ENCODE peak calls at places on chromosomes 1 and 21, in four cellular contexts. V is gastrocnemius medialis, W is vagina, D is choroid plexus epithelial cell. P is an unnamed sample.

GRCh38 chr1:18200918-18201317 is 93.3 kb downstream of the IGSF21 start:
- DNase-seq in D (no peak), V (no peak), W (no peak), P (no peak)

GRCh38 chr1:248404024-248404423 is 1.2 kb downstream of the OR2T1 start:
- DNase-seq in D (peak), V (no peak), W (no peak), P (no peak)

GRCh38 chr1:158999301-159000069 is 10.2 kb upstream of the IFI16 start:
- DNase-seq in D (peak), V (peak), W (no peak), P (peak)

GRCh38 chr1:206581571-206581981 is 30.7 kb downstream of the EIF2D start:
- DNase-seq in D (no peak), V (no peak), W (no peak), P (no peak)

GRCh38 chr1:155004352-155005075 is 1.9 kb downstream of the ZBTB7B start:
- DNase-seq in D (peak), W (no peak), V (no peak), P (no peak)

GRCh38 chr1:240766831-240767230 is 154.9 kb upstream of the GREM2 start:
- DNase-seq in W (no peak), D (peak), V (no peak), P (peak)

GRCh38 chr1:224541901-224542610 is 74.1 kb upstream of the CNIH3 start:
- DNase-seq in D (no peak), W (no peak), V (no peak), P (no peak)

GRCh38 chr1:228079601-228080263 is 2.8 kb upstream of the ARF1 start:
- DNase-seq in W (no peak), D (no peak), V (no peak), P (no peak)

GRCh38 chr1:82517586-82517985 is 716.9 kb downstream of the ADGRL2 start:
- DNase-seq in V (peak), W (no peak), D (peak), P (no peak)

GRCh38 chr1:160981584-160982411 is 27.2 kb upstream of the ITLN2 start:
- DNase-seq in W (no peak), V (no peak), D (no peak), P (no peak)

GRCh38 chr21:16159971-16160350 is 430.2 kb downstream of the USP25 start:
- DNase-seq in W (no peak), V (no peak), D (no peak), P (no peak)

GRCh38 chr1:55893155-55893554 is 678.0 kb upstream of the USP24 start:
- DNase-seq in V (no peak), D (peak), W (no peak), P (no peak)

GRCh38 chr1:61432616-61433388 is 292.1 kb downstream of the TM2D1 start:
- DNase-seq in V (no peak), D (no peak), W (no peak), P (no peak)

GRCh38 chr1:214862421-214862820 is 220.1 kb upstream of the KCNK2 start:
- DNase-seq in V (no peak), W (no peak), D (peak), P (no peak)

GRCh38 chr1:67496329-67496728 is 66.1 kb upstream of the SERBP1 start:
- DNase-seq in D (no peak), V (no peak), W (no peak), P (no peak)

GRCh38 chr1:168636642-168637111 is 60.3 kb downstream of the XCL1 start:
- DNase-seq in W (no peak), V (peak), D (peak), P (no peak)

GRCh38 chr21:16308269-16308668 is 578.5 kb downstream of the USP25 start:
- DNase-seq in W (no peak), D (peak), V (no peak), P (no peak)

GRCh38 chr1:160813215-160813614 is 17.2 kb downstream of the LY9 start:
- DNase-seq in V (no peak), D (no peak), W (no peak), P (no peak)

GRCh38 chr1:222552882-222553281 is 5.0 kb upstream of the HHIPL2 start:
- DNase-seq in W (no peak), D (no peak), V (no peak), P (no peak)

GRCh38 chr1:53949023-53949611 is 3.0 kb downstream of the LRRC42 start:
- DNase-seq in D (peak), W (no peak), V (no peak), P (no peak)

GRCh38 chr21:17250651-17251294 is 262.1 kb upstream of the CXADR start:
- DNase-seq in V (no peak), D (peak), W (no peak), P (no peak)

GRCh38 chr21:17105972-17106371 is 406.9 kb upstream of the CXADR start:
- DNase-seq in V (no peak), D (no peak), W (no peak), P (no peak)

GRCh38 chr1:109792056-109792831 is 28.5 kb upstream of the EPS8L3 start:
- DNase-seq in W (no peak), V (no peak), D (peak), P (peak)

GRCh38 chr1:229971141-229971540 is 95.9 kb upstream of the GALNT2 start:
- DNase-seq in V (no peak), W (no peak), D (no peak), P (no peak)

GRCh38 chr1:3410435-3410915 is 44.0 kb upstream of the ARHGEF16 start:
- DNase-seq in V (no peak), D (no peak), W (no peak), P (no peak)
- TF ChIP-seq CTCF in V (no peak), D (no peak), W (no peak), P (no peak)

GRCh38 chr21:39066829-39067785 is 116.1 kb downstream of the PSMG1 start:
- DNase-seq in W (no peak), V (no peak), D (peak), P (no peak)
- H3K4me3 ChIP-seq in W (no peak), V (no peak), D (no peak), P (no peak)

DNA sequence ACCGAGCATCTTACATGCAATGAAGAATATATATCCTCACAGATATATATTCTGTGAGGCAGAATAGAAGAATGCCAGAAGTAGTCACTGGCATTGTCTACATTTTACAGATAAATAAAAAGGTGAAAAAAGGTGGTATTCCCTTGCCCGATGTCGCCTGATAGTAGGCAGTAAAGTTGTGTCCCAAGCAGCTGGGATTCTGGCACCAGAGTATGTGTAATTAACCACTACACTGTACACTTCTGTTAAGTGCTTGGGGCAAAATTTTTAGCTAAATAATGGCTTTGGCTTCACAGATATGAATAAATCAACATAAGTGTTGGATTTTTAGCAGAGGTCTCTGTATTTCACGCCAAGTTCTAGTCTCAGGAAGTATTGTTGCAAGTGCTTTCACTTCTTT is 13.3 kb upstream of the CASQ2 start:
- DNase-seq in W (no peak), D (no peak), V (no peak), P (no peak)
- TF ChIP-seq CTCF in W (no peak), D (no peak), V (no peak), P (no peak)

GRCh38 chr21:41765393-41765950 is 1.4 kb downstream of the RIPK4 start:
- DNase-seq in V (no peak), D (no peak), W (no peak), P (no peak)

GRCh38 chr21:41767606-41768370 is 936 bp upstream of the RIPK4 start:
- DNase-seq in V (no peak), W (no peak), D (no peak), P (no peak)

GRCh38 chr21:41766883-41767605 is at the start of gene RIPK4:
- DNase-seq in D (no peak), V (no peak), W (no peak), P (no peak)

GRCh38 chr21:41764558-41765392 is 2.1 kb downstream of the RIPK4 start:
- DNase-seq in V (no peak), W (no peak), D (no peak), P (no peak)

DNA sequence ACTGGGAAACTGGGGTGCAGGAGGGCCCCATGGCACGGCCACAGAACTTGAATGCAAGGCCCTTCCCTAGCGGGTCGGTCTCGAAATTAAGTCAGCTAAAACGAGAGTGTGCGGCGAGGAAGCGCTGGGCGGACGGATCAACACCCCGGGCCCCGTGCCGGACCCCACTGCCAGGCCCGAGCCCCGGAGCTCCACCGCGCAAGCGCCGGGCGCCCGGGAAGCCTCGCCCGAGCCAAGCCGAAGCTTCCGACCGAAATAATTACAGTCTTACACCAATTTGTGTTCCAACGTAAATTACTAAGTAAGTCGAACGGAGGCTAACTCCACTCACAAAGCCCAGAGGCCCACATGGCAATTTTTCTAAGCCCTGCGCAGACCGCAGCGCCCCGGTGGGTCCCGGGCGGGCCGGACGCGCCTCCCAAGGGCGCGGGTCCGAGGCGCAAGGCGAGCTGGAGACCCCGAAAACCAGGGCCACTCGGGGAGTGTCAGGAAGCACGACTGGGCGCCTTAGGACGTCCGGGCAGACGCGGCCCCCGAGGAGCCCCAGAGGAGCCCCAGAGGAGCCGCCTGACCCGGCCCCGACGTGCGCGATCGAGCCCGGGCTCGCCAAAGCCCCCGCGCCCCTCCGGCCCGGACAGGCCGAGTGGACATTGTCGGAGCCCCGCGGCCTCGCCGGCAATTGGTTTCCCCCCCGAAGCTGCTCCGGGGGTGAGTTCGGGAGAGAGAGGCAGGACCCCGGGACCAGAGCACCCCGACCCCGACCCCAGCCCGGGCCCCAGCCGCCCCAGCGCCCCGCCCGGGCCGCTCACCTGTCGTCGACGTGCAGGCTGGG is 585 bp downstream of the RIPK4 start:
- DNase-seq in W (no peak), V (no peak), D (no peak), P (no peak)
- H3K4me3 ChIP-seq in W (peak), V (no peak), D (no peak), P (peak)

DNA sequence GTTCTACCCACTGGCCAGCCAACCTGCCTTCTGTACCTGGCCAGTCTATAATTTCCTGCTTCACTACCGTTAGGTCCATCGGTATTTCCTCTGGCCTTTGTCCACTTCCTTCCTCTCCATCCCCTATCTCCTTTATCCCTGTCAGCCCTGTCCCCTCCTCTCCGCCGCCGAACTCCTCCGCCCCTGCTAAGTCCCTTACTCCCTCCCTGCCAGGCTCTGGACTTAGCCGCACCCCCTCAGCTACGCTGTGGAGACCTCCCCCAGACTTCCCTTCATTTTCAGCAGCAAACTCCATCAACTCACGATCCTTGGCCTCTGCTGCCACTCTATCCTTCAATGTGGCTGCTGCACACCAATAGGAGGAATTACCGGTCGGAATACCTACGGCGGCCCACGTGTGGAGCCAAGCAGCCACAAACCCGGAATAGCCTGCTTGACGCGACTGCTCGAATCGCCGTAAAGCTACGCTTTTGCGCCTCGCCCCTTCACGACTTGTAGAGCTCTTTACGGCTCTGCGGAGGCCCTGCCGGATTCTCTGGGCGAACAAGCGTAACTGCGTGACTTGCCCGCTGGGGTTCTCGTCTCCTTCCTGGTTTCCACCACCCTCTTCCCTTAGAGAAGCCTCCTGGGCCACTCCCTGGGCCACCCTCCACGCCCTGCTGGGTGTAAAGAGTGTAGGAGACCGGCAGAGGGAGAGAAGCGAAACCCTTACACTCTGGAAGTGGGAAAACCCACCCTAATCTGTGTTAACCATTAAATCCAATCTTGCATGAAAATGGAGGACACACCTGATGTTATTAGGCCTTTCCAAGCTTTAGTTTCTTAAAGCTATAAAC is at the start of gene ZNHIT6:
- DNase-seq in W (no peak), D (peak), V (peak), P (peak)
- TF ChIP-seq CTCF in W (peak), D (peak), V (peak), P (peak)

DNA sequence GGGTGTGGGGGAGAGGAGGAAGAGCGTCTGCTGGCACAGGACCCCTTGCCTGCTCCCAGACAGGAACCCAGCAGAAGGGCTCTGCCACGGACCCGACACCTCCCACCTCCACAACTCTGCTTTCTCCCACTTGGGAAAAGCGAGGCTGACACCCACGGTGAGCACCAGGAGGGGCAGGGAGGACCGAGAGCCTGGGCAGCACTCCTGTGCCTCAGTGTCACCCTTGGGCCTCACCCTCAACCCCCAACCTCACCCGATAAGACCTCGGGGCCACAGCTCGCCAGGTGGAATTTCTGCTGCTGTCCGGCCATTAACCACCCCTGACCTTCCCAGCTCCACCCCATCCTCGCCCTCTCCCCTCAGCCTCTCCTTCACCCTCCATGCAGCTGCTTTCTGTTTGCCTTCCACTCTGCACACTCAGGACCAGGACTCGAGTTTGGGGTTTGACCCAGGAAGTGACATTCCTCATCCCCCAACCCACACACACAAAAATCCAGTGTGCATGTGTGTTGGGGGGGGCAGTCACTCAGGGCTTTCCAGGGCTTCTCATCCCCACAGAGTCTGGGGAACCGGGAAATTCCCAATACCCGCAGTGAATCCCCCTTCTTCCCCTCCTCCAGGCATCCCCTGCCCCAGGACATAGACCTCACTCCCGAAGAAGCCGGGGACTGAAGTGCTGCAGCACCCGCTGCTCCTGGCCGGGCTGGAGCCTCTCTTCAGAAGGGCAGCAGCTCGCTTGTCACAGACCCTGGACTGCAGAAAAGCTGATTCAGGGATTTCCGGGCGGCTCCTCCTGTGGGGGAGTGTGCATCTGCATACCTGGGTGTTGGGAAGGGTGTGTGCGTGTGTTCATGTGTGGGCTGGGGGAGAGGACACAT is 65.8 kb downstream of the SYT2 start:
- DNase-seq in W (no peak), D (no peak), V (no peak), P (no peak)
- H3K4me3 ChIP-seq in W (peak), D (no peak), V (no peak), P (no peak)

DNA sequence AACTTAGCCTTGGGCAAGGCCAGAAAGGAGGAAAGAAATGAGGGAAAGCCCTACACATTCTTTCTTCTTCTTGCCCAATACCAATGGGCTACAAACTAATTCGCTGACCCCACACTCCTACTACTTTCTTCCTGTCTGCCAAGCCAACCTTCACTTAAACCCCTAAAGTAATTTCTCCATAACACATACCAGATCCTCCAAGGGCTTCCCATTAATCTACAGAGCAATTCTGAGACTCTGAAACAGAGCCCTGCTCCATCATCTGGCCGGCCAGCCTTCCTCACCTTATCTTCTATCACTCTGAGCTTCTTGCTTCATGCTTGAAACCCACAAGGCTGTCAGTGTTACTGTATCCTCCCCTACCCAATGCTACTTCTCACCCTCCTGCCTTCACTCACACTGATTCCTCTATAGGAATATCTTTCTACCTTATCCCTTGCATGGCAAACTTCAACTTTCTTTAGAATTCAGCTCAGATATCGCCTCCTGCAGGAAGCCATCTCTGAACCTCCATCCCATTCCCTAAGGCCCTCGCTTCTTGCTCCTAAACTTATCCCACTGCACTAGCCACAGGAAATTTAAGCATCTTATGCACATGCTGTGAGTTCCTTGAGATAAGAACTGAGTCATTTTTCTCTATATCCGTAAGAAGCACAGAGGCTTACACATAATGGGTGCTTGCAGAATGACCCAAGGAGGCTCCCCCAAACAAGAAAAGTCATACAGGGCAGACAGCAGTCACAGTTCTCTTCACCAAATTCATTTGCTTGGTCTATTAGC is 81.9 kb downstream of the JAK1 start:
- DNase-seq in W (no peak), V (no peak), D (peak), P (no peak)
- TF ChIP-seq CTCF in W (no peak), V (no peak), D (no peak), P (no peak)

DNA sequence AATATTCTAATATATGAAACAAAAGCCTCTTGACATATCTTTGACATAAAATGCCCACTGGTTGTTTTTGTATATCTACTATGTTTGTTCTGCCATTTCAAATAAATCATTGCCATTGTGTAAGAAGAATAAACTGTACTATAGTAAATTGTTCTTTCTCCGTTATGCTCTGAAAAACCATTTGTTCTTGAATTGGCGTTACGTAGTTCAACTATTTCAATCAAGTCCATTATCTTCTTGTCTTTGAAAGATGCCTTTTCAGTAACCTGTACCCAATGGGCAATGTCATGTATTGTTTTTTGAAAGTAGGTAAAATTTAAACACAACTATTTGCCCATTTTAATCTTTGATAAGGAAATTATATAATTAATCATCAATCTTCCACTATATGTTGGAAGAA is 294.7 kb downstream of the PTPRC start:
- DNase-seq in W (no peak), D (no peak), V (no peak), P (no peak)
- H3K4me3 ChIP-seq in W (no peak), D (peak), V (no peak), P (peak)

GRCh38 chr1:85243336-85243735 is 16.1 kb downstream of the C1orf52 start:
- DNase-seq in V (no peak), D (no peak), W (no peak), P (no peak)

GRCh38 chr1:85237613-85238012 is 21.8 kb downstream of the C1orf52 start:
- DNase-seq in D (no peak), V (no peak), W (no peak), P (no peak)

GRCh38 chr1:85244271-85245053 is 15.0 kb downstream of the C1orf52 start:
- DNase-seq in D (peak), V (no peak), W (no peak), P (no peak)

GRCh38 chr1:85240659-85241058 is 18.8 kb downstream of the C1orf52 start:
- DNase-seq in D (no peak), V (no peak), W (no peak), P (no peak)

GRCh38 chr1:85240174-85240601 is 19.3 kb downstream of the C1orf52 start:
- DNase-seq in V (no peak), D (peak), W (no peak), P (no peak)
- TF ChIP-seq CTCF in V (no peak), D (peak), W (no peak), P (no peak)

GRCh38 chr1:153400244-153400643 is 9.4 kb upstream of the S100A8 start:
- DNase-seq in W (no peak), D (no peak), V (no peak), P (no peak)
- H3K4me3 ChIP-seq in W (no peak), D (no peak), V (no peak), P (no peak)